ENCODE peak calls at places on chromosomes 5 and 9, in four cellular contexts. I, V, Z and S are unnamed samples.

GRCh38 chr5:171419663-171420428 is 399 bp downstream of the FGF18 start:
- DNase-seq in I (no peak), Z (no peak), V (peak; percentile 29), S (peak; percentile 48)

GRCh38 chr9:37466037-37466709 is 923 bp upstream of the ZBTB5 start:
- DNase-seq in I (peak; percentile 82), V (no peak), Z (peak; percentile 25), S (peak; percentile 71)

GRCh38 chr5:61450170-61450815 is 118.2 kb downstream of the ZSWIM6 start:
- DNase-seq in I (no peak), Z (no peak), V (peak; percentile 91), S (peak; percentile 45)

GRCh38 chr5:55897905-55898304 is 46.7 kb downstream of the IL31RA start:
- DNase-seq in I (no peak), V (peak; percentile 62), Z (peak; percentile 13), S (no peak)

GRCh38 chr9:127360829-127361228 is 36.1 kb upstream of the SLC2A8 start:
- DNase-seq in Z (peak; percentile 68), I (no peak), V (peak; percentile 20), S (peak; percentile 9)

GRCh38 chr9:37512439-37512838 is 26.7 kb downstream of the POLR1E start:
- DNase-seq in Z (no peak), V (no peak), I (no peak), S (no peak)

GRCh38 chr9:69023650-69024049 is 9.7 kb upstream of the PRKACG start:
- DNase-seq in Z (no peak), V (no peak), I (no peak), S (no peak)

GRCh38 chr9:134355561-134356278 is 29.5 kb downstream of the RXRA start:
- DNase-seq in I (peak; percentile 90), V (no peak), Z (no peak), S (peak; percentile 84)

GRCh38 chr5:100615362-100615761 is 80.2 kb downstream of the FAM174A start:
- DNase-seq in Z (no peak), I (no peak), V (no peak), S (no peak)

DNA sequence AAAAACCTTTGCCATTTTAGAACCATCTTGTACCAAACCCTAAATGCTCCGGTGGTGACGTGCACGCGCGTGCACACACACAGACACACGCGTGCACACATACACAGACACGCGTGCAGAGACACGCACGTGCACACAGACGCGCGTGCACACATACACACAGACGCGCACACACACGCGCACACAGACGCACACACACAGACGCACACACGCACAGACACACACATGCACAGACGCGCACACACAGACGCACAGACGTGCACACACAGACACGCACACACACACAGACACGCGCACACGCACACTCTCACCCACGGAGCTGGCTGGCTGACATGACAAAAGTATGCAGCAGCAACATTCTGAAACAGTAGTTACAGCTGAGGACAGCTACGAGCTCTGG is 46.1 kb upstream of the UBAC1 start:
- DNase-seq in Z (no peak), V (peak; percentile 10), I (no peak), S (no peak)
- H3K4me3 ChIP-seq in Z (peak overlapping the region; percentile 69), V (no peak overlapping the region), I (no peak overlapping the region), S (no peak overlapping the region)

DNA sequence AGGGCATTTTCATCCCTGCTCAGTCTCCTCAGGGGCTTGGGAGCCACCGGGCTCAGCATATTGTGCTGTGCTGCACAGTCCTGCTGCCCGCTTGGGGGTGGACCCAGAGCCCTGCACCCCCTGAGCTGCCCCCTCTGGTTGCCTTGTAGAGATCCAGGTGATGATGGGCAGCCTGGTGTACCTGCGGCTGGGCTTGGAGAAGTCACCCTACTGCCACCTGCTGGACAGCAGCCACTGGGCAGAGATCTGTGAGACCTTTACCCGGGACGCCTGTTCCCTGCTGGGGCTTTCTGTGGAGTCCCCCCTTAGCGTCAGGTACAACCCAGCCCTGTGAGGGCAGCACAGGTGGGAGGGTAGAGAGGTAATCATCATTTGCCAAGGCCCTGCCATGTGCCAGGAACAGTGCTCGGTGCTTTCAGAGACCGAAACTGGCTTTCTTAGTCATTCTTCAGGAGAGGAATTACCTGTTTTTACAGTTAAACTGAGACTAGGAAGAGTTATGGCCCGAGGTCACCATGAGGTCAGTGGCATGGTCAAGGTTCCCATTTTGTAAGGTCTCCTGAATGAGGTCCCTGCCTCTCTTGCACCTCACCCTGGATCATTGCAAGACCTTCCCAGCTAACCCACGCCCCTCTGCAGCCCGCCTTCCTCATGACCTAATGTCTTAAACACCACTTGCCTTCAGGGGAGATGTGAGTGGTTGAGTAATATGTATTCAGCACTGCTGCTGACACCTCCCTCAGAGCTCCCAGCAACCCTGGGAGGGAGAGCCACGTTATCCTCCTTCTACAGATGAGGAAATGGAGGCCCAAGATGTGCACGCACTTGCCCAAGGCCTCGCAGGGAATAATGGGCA is 7.5 kb downstream of the NHP2 start:
- DNase-seq in I (peak; percentile 81), V (peak; percentile 41), Z (peak; percentile 66), S (peak; percentile 70)
- H3K36me3 ChIP-seq in I (peaks cover 97% of the 10 kb centered on the region), V (peaks cover 58% of the 10 kb centered on the region), Z (peaks cover 36% of the 10 kb centered on the region), S (peaks cover 18% of the 10 kb centered on the region)

GRCh38 chr9:135919318-135919717 is 12.0 kb upstream of the CAMSAP1 start:
- DNase-seq in I (peak; percentile 52), Z (no peak), V (no peak), S (no peak)
- H3K9me3 ChIP-seq in I (peaks cover 12% of the 10 kb centered on the region), Z (peaks cover 25% of the 10 kb centered on the region), V (peaks cover 35% of the 10 kb centered on the region), S (no peaks in the 10 kb centered on the region)

GRCh38 chr9:85943757-85944430 is 2.9 kb downstream of the NAA35 start:
- DNase-seq in V (no peak), I (no peak), Z (no peak), S (no peak)

GRCh38 chr9:85941966-85942912 is 1.3 kb downstream of the NAA35 start:
- DNase-seq in I (no peak), V (no peak), Z (no peak), S (no peak)

GRCh38 chr9:85942913-85943729 is 2.2 kb downstream of the NAA35 start:
- DNase-seq in V (no peak), Z (no peak), I (no peak), S (no peak)

GRCh38 chr9:85941617-85941930 is 628 bp downstream of the NAA35 start:
- DNase-seq in Z (no peak), V (no peak), I (no peak), S (no peak)

GRCh38 chr9:85944672-85945071 is 3.7 kb downstream of the NAA35 start:
- DNase-seq in V (no peak), Z (no peak), I (no peak), S (no peak)
- H3K4me3 ChIP-seq in V (no peak overlapping the region), Z (no peak overlapping the region), I (no peak overlapping the region), S (no peak overlapping the region)

DNA sequence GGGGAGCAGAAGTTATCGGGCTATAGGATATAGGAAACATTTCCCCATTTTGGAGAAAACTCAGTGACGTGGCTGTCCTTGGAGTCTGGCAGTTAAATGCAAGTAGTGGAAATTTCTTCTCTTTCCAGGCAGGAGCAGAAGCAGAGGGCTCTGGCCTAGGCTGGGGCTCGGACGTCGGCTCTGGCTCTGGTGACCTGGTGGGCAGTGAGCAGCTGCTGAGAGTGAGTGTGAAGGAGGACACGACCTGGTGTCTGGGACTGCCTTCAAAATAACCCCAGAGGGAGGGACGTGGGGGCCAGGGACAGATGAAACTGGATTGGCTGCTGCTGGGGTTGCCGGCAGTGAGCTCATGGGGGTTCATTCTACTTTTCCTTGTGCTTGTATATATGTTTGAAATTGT is 79.5 kb downstream of the COL15A1 start:
- DNase-seq in V (no peak), Z (no peak), I (no peak), S (no peak)
- H3K36me3 ChIP-seq in V (peaks cover 52% of the 10 kb centered on the region), Z (no peaks in the 10 kb centered on the region), I (no peaks in the 10 kb centered on the region), S (no peaks in the 10 kb centered on the region)

GRCh38 chr5:3858524-3858923 is 262.9 kb downstream of the IRX1 start:
- DNase-seq in Z (no peak), V (no peak), I (no peak), S (no peak)

GRCh38 chr5:3862906-3863305 is 267.3 kb downstream of the IRX1 start:
- DNase-seq in V (no peak), I (no peak), Z (no peak), S (no peak)
- H3K9me3 ChIP-seq in V (peaks cover 34% of the 10 kb centered on the region), I (no peaks in the 10 kb centered on the region), Z (peaks cover 36% of the 10 kb centered on the region), S (no peaks in the 10 kb centered on the region)

GRCh38 chr5:79611046-79611829 is 1.0 kb upstream of the TENT2 start:
- DNase-seq in I (no peak), Z (no peak), V (no peak), S (no peak)
- H3K4me3 ChIP-seq in I (peak overlapping the region; percentile 92), Z (peak overlapping the region; percentile 96), V (peak overlapping the region; percentile 49), S (no peak overlapping the region)

DNA sequence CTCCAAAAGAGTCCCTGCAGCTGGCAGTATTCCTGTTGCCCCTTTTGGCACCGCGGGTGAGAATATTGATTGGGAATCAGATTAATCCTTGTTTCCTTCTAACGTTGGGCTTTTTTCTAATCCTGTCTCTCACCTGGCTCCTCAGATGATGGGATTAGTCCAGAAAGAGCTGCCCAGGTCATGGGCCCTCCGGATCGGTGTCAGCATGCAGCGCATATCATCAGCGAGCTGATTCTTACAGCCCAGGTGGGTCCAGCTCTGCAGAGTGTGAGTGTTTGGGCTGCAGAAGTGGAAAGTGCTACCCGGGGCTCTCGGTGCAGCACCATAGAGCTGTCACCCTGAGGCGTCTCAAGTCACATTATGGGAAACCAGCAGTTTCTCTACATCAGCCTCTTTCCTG is 40.9 kb upstream of the PRDM12 start:
- DNase-seq in Z (no peak), I (no peak), V (no peak), S (no peak)
- H3K36me3 ChIP-seq in Z (peaks cover 33% of the 10 kb centered on the region), I (peaks cover 95% of the 10 kb centered on the region), V (peaks cover 71% of the 10 kb centered on the region), S (peaks cover 20% of the 10 kb centered on the region)

DNA sequence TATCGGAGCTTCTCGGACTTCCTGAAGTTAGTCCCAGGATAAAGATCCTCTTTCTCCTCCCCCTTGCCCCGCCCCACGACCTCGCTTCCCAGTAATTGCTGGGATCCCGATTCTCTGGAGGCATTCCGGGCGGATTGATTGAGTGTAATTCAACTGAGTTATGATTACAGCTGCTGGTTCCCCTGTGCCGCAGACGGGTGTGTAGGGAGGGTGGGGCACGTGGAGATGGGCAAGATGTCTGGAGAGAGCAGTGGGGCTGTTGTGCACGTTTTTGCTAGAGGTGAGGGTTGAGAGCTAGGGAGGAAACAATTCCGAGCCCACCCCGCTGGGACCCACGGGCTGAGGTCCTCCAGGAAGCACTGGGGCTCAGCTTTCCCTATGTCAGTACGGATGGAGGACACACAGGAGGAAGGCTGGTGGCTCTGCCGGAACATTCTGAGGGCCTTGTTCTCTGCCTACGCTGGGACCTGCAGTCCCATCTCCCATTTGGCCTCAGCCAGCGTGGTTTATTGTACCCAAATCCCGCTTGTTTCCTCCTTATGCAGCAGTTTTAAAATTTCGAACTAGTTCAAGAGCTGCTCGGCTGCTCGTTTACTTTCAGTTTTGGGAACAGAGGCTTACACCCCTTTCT is 2.4 kb upstream of the DMRT2 start:
- DNase-seq in I (no peak), V (peak; percentile 3), Z (no peak), S (peak; percentile 5)
- H3K9me3 ChIP-seq in I (no peaks in the 10 kb centered on the region), V (peaks cover 25% of the 10 kb centered on the region), Z (no peaks in the 10 kb centered on the region), S (no peaks in the 10 kb centered on the region)

DNA sequence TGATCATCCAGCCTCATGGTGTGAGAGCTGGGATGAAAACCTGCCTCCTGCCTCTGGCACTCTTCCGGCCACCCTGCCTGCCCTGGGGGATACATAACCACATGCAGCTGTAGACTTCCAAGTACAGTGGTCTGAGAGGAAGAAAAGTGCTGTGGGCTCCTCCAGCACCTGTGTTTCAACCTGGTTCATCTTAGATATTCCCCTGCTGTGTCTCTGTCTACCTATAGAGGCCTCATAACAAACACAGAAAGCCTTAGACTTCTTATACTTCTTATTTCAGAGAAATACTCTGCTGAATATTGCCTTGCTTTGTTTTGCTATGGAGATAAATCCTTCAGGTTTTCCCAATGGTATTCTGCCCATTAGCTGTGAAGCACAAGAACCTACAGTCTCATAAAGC is 19.6 kb upstream of the TNFAIP8 start:
- DNase-seq in I (no peak), Z (no peak), V (no peak), S (no peak)
- H3K4me3 ChIP-seq in I (no peak overlapping the region), Z (no peak overlapping the region), V (no peak overlapping the region), S (no peak overlapping the region)